ENCODE peak calls at places on chromosomes 11 and 22, in six cellular contexts. Y, G, P, D, R and I are unnamed samples.

GRCh38 chr11:93498099-93499040 is 44.8 kb downstream of the SMCO4 start:
- DNase-seq in P (no peak), Y (no peak), R (no peak), D (peak), G (peak), I (no peak)

GRCh38 chr11:47268448-47269001 is 1.4 kb upstream of the MADD start:
- DNase-seq in G (no peak), P (no peak), D (no peak), Y (no peak), R (no peak), I (no peak)

GRCh38 chr11:44244649-44245308 is 65.2 kb downstream of the ALX4 start:
- DNase-seq in R (no peak), P (no peak), D (peak), G (no peak), Y (no peak), I (no peak)

GRCh38 chr11:130003717-130004001 is 1.0 kb upstream of the PRDM10 start:
- DNase-seq in G (no peak), P (no peak), Y (no peak), R (no peak), D (no peak), I (no peak)

GRCh38 chr22:32534252-32535215 is 59.9 kb downstream of the FBXO7 start:
- DNase-seq in P (no peak), Y (no peak), D (no peak), R (peak), G (no peak), I (no peak)

GRCh38 chr11:83538286-83538685 is 252.1 kb upstream of the CCDC90B start:
- DNase-seq in D (no peak), R (no peak), Y (no peak), G (no peak), P (no peak), I (no peak)

GRCh38 chr11:19679952-19680823 is 32.4 kb upstream of the NAV2 start:
- DNase-seq in D (peak), G (peak), Y (no peak), P (no peak), R (no peak), I (peak)

GRCh38 chr11:66080055-66080817 is 10.2 kb downstream of the PACS1 start:
- DNase-seq in D (peak), P (no peak), G (peak), R (peak), Y (peak), I (no peak)

GRCh38 chr22:39524753-39525657 is 4.6 kb downstream of the ATF4 start:
- DNase-seq in D (no peak), Y (no peak), R (no peak), G (no peak), P (no peak), I (no peak)

GRCh38 chr11:12119502-12119901 is 9.1 kb downstream of the MICAL2 start:
- DNase-seq in Y (no peak), P (no peak), D (no peak), G (no peak), R (no peak), I (no peak)

GRCh38 chr11:43789700-43790443 is 90.8 kb upstream of the ALKBH3 start:
- DNase-seq in D (peak), G (peak), R (no peak), P (no peak), Y (no peak), I (no peak)

GRCh38 chr11:130476200-130476921 is 27.9 kb downstream of the ADAMTS15 start:
- DNase-seq in D (peak), R (no peak), Y (no peak), P (no peak), G (no peak), I (no peak)

GRCh38 chr11:130513132-130513531 is 64.7 kb downstream of the ADAMTS15 start:
- DNase-seq in D (no peak), R (no peak), Y (no peak), G (no peak), P (no peak), I (no peak)

GRCh38 chr11:101863361-101863760 is 51.4 kb upstream of the CEP126 start:
- DNase-seq in R (no peak), D (peak), G (no peak), P (no peak), Y (no peak), I (no peak)

GRCh38 chr22:24006914-24007214 is 1.6 kb upstream of the GSTT4 start:
- DNase-seq in Y (no peak), D (no peak), P (no peak), G (no peak), R (no peak), I (no peak)

GRCh38 chr11:20303451-20303965 is 60.0 kb upstream of the HTATIP2 start:
- DNase-seq in P (no peak), G (no peak), Y (no peak), D (no peak), R (no peak), I (no peak)

GRCh38 chr11:75031224-75031753 is 42.6 kb downstream of the NEU3 start:
- DNase-seq in G (peak), Y (peak), R (peak), D (peak), P (no peak), I (no peak)

GRCh38 chr11:121099885-121100284 is 1.2 kb upstream of the TECTA start:
- DNase-seq in D (peak), P (no peak), Y (no peak), G (no peak), R (no peak), I (no peak)

GRCh38 chr11:86099727-86100320 is 30.9 kb upstream of the PICALM start:
- DNase-seq in R (peak), P (no peak), D (peak), Y (no peak), G (peak), I (no peak)

GRCh38 chr11:7642747-7643146 is 30.6 kb downstream of the CYB5R2 start:
- DNase-seq in P (no peak), Y (no peak), R (no peak), G (no peak), D (no peak), I (no peak)

GRCh38 chr11:14376920-14377319 is 17.9 kb upstream of the RRAS2 start:
- DNase-seq in R (no peak), D (no peak), P (no peak), Y (no peak), G (peak), I (no peak)

GRCh38 chr11:1870326-1870696 is 17.4 kb downstream of the LSP1 start:
- DNase-seq in D (no peak), P (no peak), R (no peak), Y (no peak), G (no peak), I (no peak)

GRCh38 chr11:27387362-27387761 is 24.3 kb upstream of the CCDC34 start:
- DNase-seq in G (no peak), D (no peak), R (no peak), Y (peak), P (no peak), I (no peak)

GRCh38 chr22:17077255-17077654 is 7.5 kb upstream of the IL17RA start:
- DNase-seq in G (no peak), D (peak), P (no peak), R (no peak), Y (no peak), I (no peak)

GRCh38 chr11:2767751-2768150 is 68.0 kb upstream of the KCNQ1OT1 start:
- DNase-seq in P (no peak), G (no peak), D (no peak), R (no peak), Y (no peak), I (no peak)

GRCh38 chr11:19632435-19632834 is 80.2 kb upstream of the NAV2 start:
- DNase-seq in P (no peak), G (no peak), R (no peak), Y (no peak), D (peak), I (no peak)

GRCh38 chr22:30694171-30694637 is 470 bp upstream of the OSBP2 start:
- DNase-seq in R (no peak), Y (no peak), P (no peak), G (peak), D (peak), I (peak)
- TF ChIP-seq BHLHE40 in R (no peak), Y (no peak), P (peak), G (no peak), D (no peak), I (no peak)

DNA sequence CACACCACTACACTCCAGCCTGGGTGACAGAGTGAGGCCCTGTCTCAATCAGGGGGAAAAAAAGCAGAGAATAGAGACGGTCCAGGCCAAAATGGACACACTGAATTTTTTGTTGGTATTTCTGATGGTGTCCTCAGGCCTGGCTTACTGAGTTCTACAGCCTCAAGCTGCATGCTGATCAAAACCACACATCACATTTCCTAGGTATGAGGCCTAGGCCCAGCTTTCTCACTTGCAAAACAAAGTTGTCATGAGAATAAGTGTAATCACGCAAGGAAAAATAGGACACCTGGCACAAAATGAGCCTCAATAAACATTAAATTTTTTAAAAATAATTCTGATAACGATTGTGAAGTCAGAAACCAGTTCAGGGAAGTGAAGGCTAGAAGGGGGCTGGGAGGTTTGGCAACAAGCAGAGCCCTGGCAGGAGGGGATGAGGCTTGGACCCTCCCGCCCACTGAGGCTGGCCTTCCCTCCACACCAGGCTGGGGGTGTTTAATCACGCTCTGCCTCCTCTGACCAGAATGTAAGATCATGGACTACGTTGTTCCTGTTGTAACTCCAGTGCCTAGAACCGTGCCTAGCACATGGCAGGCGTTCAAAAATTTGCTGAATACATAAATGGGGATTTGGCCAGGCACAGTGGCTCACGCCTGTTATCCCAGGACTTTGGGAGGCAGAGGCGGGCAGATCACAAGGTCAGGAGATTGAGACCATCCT is 18.1 kb downstream of the PACSIN2 start:
- DNase-seq in G (no peak), P (no peak), Y (no peak), D (no peak), R (no peak), I (no peak)
- TF ChIP-seq BHLHE40 in G (no peak), P (no peak), Y (no peak), D (no peak), R (no peak), I (no peak)

GRCh38 chr11:68353669-68354068 is 41.3 kb downstream of the LRP5 start:
- DNase-seq in G (no peak), Y (no peak), D (no peak), P (no peak), R (no peak), I (no peak)

GRCh38 chr11:68355471-68355870 is 43.1 kb downstream of the LRP5 start:
- DNase-seq in P (no peak), R (no peak), G (no peak), D (no peak), Y (no peak), I (no peak)

GRCh38 chr11:68352591-68352990 is 40.2 kb downstream of the LRP5 start:
- DNase-seq in D (no peak), P (no peak), Y (no peak), R (no peak), G (peak), I (no peak)

GRCh38 chr11:68353118-68353517 is 40.7 kb downstream of the LRP5 start:
- DNase-seq in D (no peak), P (no peak), G (peak), Y (no peak), R (no peak), I (no peak)

GRCh38 chr11:68354181-68354872 is 41.9 kb downstream of the LRP5 start:
- DNase-seq in D (peak), G (peak), Y (no peak), P (no peak), R (no peak), I (no peak)
- TF ChIP-seq BHLHE40 in D (peak), G (no peak), Y (no peak), P (no peak), R (no peak), I (no peak)

DNA sequence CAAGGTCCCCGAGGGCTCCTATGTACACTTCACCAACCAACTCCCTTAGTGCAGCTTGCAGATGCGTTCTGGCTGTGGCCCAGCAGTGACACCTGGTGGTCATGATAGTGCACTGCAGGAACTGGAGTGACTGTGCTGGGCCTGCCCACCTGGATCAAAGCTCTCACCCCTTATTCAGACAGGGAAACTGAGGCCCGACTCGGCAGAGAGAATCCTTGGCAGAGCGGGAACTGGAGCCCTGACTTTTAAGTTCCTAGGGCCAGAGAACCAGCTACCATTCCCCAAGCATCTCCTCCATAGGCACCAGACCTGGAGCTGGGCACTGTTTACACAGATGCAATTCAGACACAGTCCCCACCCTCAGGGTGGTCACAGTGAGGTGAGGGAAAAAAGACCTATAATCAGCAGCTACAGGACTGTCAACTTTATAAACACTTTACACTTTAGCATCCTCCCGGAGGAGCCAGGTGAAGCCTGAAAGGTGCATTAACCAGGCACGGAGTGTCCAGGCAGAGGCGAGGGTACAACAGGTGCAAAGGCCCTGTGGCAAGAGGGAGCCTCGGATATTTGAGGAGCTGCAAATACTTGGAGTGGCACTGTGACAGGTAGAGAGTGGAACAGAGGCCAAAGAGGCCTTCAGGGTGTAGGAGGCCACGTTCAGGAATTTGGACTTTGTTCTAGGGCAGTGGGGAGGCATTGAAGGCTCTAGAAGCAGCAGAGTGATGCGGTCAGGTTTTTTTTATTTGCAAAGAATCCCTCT is 22.0 kb downstream of the RHBDD3 start:
- DNase-seq in P (no peak), D (peak), Y (peak), G (peak), R (peak), I (peak)
- TF ChIP-seq BHLHE40 in P (no peak), D (no peak), Y (no peak), G (no peak), R (no peak), I (no peak)

GRCh38 chr22:36928181-36928580 is 14.8 kb downstream of the CSF2RB start:
- DNase-seq in Y (no peak), R (no peak), G (no peak), D (no peak), P (no peak), I (no peak)
- TF ChIP-seq BHLHE40 in Y (no peak), R (no peak), G (no peak), D (no peak), P (no peak), I (no peak)

GRCh38 chr22:38468761-38469305 is 937 bp downstream of the KDELR3 start:
- DNase-seq in P (no peak), G (no peak), R (no peak), D (no peak), Y (no peak), I (no peak)

GRCh38 chr22:38469306-38469781 is 1.4 kb downstream of the KDELR3 start:
- DNase-seq in P (no peak), R (no peak), D (no peak), G (no peak), Y (no peak), I (no peak)

GRCh38 chr22:38467438-38467903 is 425 bp upstream of the KDELR3 start:
- DNase-seq in D (no peak), R (no peak), Y (peak), P (no peak), G (no peak), I (no peak)

GRCh38 chr22:38465673-38466490 is 2.0 kb upstream of the KDELR3 start:
- DNase-seq in P (no peak), G (no peak), R (no peak), Y (no peak), D (no peak), I (no peak)

DNA sequence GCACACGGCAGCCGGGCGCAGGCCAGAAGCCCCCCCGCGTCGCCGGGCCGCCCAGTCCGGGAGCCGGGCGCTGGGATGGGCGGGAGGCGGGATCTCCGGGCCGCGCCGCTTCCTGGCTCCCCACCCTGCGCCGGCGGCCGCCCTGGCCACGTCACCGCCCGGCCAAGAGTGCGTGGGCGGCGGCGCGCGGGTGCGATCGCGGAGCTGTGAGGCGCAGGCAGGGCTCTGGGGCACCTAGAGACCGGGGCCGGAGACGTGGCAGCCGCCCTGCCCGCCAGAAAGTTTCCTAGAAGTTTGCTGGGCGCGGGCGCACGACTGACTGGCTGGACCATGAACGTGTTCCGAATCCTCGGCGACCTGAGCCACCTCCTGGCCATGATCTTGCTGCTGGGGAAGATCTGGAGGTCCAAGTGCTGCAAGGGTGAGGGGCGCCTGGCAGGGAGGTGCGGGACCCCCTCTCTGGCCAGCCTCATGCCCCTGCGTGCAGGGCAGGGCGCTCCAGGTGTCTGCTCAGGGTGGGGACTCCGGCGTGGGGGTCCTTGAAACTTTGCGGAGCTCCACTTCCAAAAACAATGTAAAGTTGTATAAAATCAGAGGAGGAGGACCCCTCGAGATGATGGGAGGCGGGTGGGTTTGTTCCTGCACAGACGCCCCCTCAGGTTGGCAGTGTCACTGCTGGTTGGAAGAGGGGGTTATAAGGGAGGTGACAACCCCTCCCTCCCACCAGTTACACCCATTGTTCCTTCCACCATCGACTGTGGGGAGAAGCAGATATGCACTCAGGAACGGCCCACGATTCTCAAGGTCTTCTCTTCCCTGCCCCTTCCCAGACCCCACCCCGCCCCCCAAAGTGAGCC is at the start of gene KDELR3:
- DNase-seq in D (peak), G (no peak), R (no peak), Y (peak), P (no peak), I (peak)
- TF ChIP-seq BHLHE40 in D (no peak), G (no peak), R (no peak), Y (peak), P (peak), I (no peak)

DNA sequence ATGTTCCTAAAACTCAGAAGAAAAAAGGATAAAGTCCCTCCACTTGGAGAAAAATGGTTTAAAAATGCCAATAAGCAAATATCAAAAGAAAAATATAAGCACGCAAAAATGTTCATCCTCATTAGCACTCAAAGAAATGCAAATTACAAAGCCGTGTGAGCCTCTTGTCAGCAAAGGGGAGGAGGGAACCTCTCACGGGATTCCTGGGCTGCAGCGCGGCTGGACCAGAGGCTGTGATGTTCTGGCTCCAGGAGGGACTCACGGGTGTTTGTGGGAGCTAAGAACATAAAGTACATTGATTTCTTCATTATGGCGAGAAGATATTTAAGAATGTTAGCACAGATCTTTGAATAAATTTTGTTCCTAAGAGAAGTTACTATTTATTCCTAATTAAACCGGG is 1451.2 kb downstream of the BRD1 start:
- DNase-seq in G (no peak), Y (no peak), P (no peak), R (no peak), D (no peak), I (no peak)
- TF ChIP-seq BHLHE40 in G (no peak), Y (no peak), P (no peak), R (no peak), D (no peak), I (no peak)